ENCODE peak calls at places on chromosomes 13 and 19, in ten cellular contexts. One of them, this sample, is unnamed.

GRCh38 chr13:22235285-22235949 is 564.5 kb downstream of the FGF9 start:
- DNase-seq in IMR-90: peak
- DNase-seq in CD4-positive, alpha-beta T cell: no peak
- DNase-seq in heart left ventricle: no peak
- DNase-seq in GM23338: peak
- DNase-seq in mammary epithelial cell: no peak
- DNase-seq in heart right ventricle: no peak
- DNase-seq in effector memory CD4-positive, alpha-beta T cell: no peak
- DNase-seq in breast epithelium: no peak
- DNase-seq in psoas muscle: no peak
- DNase-seq in this sample: no peak

GRCh38 chr19:51323481-51323891 is 12.0 kb downstream of the IGLON5 start:
- DNase-seq in IMR-90: no peak
- DNase-seq in CD4-positive, alpha-beta T cell: no peak
- DNase-seq in heart left ventricle: no peak
- DNase-seq in GM23338: no peak
- DNase-seq in mammary epithelial cell: no peak
- DNase-seq in heart right ventricle: no peak
- DNase-seq in effector memory CD4-positive, alpha-beta T cell: no peak
- DNase-seq in breast epithelium: no peak
- DNase-seq in psoas muscle: no peak
- DNase-seq in this sample: no peak

GRCh38 chr13:110354209-110354627 is 47.1 kb downstream of the COL4A2 start:
- DNase-seq in IMR-90: peak
- DNase-seq in CD4-positive, alpha-beta T cell: no peak
- DNase-seq in heart left ventricle: no peak
- DNase-seq in GM23338: no peak
- DNase-seq in mammary epithelial cell: no peak
- DNase-seq in heart right ventricle: no peak
- DNase-seq in effector memory CD4-positive, alpha-beta T cell: no peak
- DNase-seq in breast epithelium: no peak
- DNase-seq in psoas muscle: no peak
- DNase-seq in this sample: no peak

GRCh38 chr13:73741111-73741510 is 393.1 kb downstream of the KLF12 start:
- DNase-seq in IMR-90: no peak
- DNase-seq in CD4-positive, alpha-beta T cell: no peak
- DNase-seq in heart left ventricle: no peak
- DNase-seq in GM23338: no peak
- DNase-seq in mammary epithelial cell: no peak
- DNase-seq in heart right ventricle: no peak
- DNase-seq in effector memory CD4-positive, alpha-beta T cell: no peak
- DNase-seq in breast epithelium: no peak
- DNase-seq in psoas muscle: no peak
- DNase-seq in this sample: no peak

GRCh38 chr19:10372698-10373097 is 7.7 kb downstream of the TYK2 start:
- DNase-seq in IMR-90: no peak
- DNase-seq in CD4-positive, alpha-beta T cell: no peak
- DNase-seq in heart left ventricle: no peak
- DNase-seq in GM23338: no peak
- DNase-seq in mammary epithelial cell: no peak
- DNase-seq in heart right ventricle: no peak
- DNase-seq in effector memory CD4-positive, alpha-beta T cell: no peak
- DNase-seq in breast epithelium: no peak
- DNase-seq in psoas muscle: no peak
- DNase-seq in this sample: no peak

GRCh38 chr13:82248713-82249112 is 1633.6 kb downstream of the SLITRK1 start:
- DNase-seq in IMR-90: no peak
- DNase-seq in CD4-positive, alpha-beta T cell: no peak
- DNase-seq in heart left ventricle: no peak
- DNase-seq in GM23338: no peak
- DNase-seq in mammary epithelial cell: no peak
- DNase-seq in heart right ventricle: no peak
- DNase-seq in effector memory CD4-positive, alpha-beta T cell: no peak
- DNase-seq in breast epithelium: no peak
- DNase-seq in psoas muscle: no peak
- DNase-seq in this sample: no peak

GRCh38 chr19:9909251-9909650 is 27.1 kb downstream of the OLFM2 start:
- DNase-seq in IMR-90: no peak
- DNase-seq in CD4-positive, alpha-beta T cell: no peak
- DNase-seq in heart left ventricle: no peak
- DNase-seq in GM23338: no peak
- DNase-seq in mammary epithelial cell: no peak
- DNase-seq in heart right ventricle: no peak
- DNase-seq in effector memory CD4-positive, alpha-beta T cell: no peak
- DNase-seq in breast epithelium: no peak
- DNase-seq in psoas muscle: no peak
- DNase-seq in this sample: no peak

GRCh38 chr13:40031031-40031430 is 375.6 kb downstream of the COG6 start:
- DNase-seq in IMR-90: peak
- DNase-seq in CD4-positive, alpha-beta T cell: no peak
- DNase-seq in heart left ventricle: no peak
- DNase-seq in GM23338: no peak
- DNase-seq in mammary epithelial cell: peak
- DNase-seq in heart right ventricle: no peak
- DNase-seq in effector memory CD4-positive, alpha-beta T cell: no peak
- DNase-seq in breast epithelium: no peak
- DNase-seq in psoas muscle: no peak
- DNase-seq in this sample: no peak

GRCh38 chr19:17721821-17722220 is 2.5 kb downstream of the MAP1S start:
- DNase-seq in IMR-90: peak
- DNase-seq in CD4-positive, alpha-beta T cell: no peak
- DNase-seq in heart left ventricle: peak
- DNase-seq in GM23338: no peak
- DNase-seq in mammary epithelial cell: peak
- DNase-seq in heart right ventricle: peak
- DNase-seq in effector memory CD4-positive, alpha-beta T cell: no peak
- DNase-seq in breast epithelium: no peak
- DNase-seq in psoas muscle: peak
- DNase-seq in this sample: no peak

GRCh38 chr13:98530236-98530635 is 46.7 kb downstream of the STK24 start:
- DNase-seq in IMR-90: no peak
- DNase-seq in CD4-positive, alpha-beta T cell: no peak
- DNase-seq in heart left ventricle: no peak
- DNase-seq in GM23338: no peak
- DNase-seq in mammary epithelial cell: no peak
- DNase-seq in heart right ventricle: no peak
- DNase-seq in effector memory CD4-positive, alpha-beta T cell: no peak
- DNase-seq in breast epithelium: no peak
- DNase-seq in psoas muscle: no peak
- DNase-seq in this sample: no peak

GRCh38 chr13:35630551-35631275 is 154.2 kb upstream of the MAB21L1 start:
- DNase-seq in IMR-90: peak
- DNase-seq in CD4-positive, alpha-beta T cell: no peak
- DNase-seq in heart left ventricle: no peak
- DNase-seq in GM23338: peak
- DNase-seq in mammary epithelial cell: peak
- DNase-seq in heart right ventricle: no peak
- DNase-seq in effector memory CD4-positive, alpha-beta T cell: no peak
- DNase-seq in breast epithelium: no peak
- DNase-seq in psoas muscle: no peak
- DNase-seq in this sample: no peak

GRCh38 chr13:41311607-41312500 is 787 bp downstream of the NAA16 start:
- DNase-seq in IMR-90: peak
- DNase-seq in CD4-positive, alpha-beta T cell: peak
- DNase-seq in heart left ventricle: peak
- DNase-seq in GM23338: peak
- DNase-seq in mammary epithelial cell: peak
- DNase-seq in heart right ventricle: peak
- DNase-seq in effector memory CD4-positive, alpha-beta T cell: peak
- DNase-seq in breast epithelium: no peak
- DNase-seq in psoas muscle: peak
- DNase-seq in this sample: peak

GRCh38 chr13:114296448-114296847 is 15.0 kb downstream of the UPF3A start:
- DNase-seq in IMR-90: no peak
- DNase-seq in CD4-positive, alpha-beta T cell: no peak
- DNase-seq in heart left ventricle: no peak
- DNase-seq in GM23338: no peak
- DNase-seq in mammary epithelial cell: no peak
- DNase-seq in heart right ventricle: no peak
- DNase-seq in effector memory CD4-positive, alpha-beta T cell: no peak
- DNase-seq in breast epithelium: no peak
- DNase-seq in psoas muscle: no peak
- DNase-seq in this sample: no peak

GRCh38 chr19:34256835-34257558 is 2.6 kb downstream of the GARRE1 start:
- DNase-seq in IMR-90: no peak
- DNase-seq in CD4-positive, alpha-beta T cell: no peak
- DNase-seq in heart left ventricle: no peak
- DNase-seq in GM23338: no peak
- DNase-seq in mammary epithelial cell: no peak
- DNase-seq in heart right ventricle: no peak
- DNase-seq in effector memory CD4-positive, alpha-beta T cell: no peak
- DNase-seq in breast epithelium: no peak
- DNase-seq in psoas muscle: no peak
- DNase-seq in this sample: no peak
- H3K27ac ChIP-seq in IMR-90: no peak
- H3K27ac ChIP-seq in CD4-positive, alpha-beta T cell: no peak
- H3K27ac ChIP-seq in heart left ventricle: no peak
- H3K27ac ChIP-seq in GM23338: no peak
- H3K27ac ChIP-seq in mammary epithelial cell: no peak
- H3K27ac ChIP-seq in heart right ventricle: no peak
- H3K27ac ChIP-seq in effector memory CD4-positive, alpha-beta T cell: no peak
- H3K27ac ChIP-seq in breast epithelium: peak
- H3K27ac ChIP-seq in psoas muscle: peak
- H3K27ac ChIP-seq in this sample: no peak

DNA sequence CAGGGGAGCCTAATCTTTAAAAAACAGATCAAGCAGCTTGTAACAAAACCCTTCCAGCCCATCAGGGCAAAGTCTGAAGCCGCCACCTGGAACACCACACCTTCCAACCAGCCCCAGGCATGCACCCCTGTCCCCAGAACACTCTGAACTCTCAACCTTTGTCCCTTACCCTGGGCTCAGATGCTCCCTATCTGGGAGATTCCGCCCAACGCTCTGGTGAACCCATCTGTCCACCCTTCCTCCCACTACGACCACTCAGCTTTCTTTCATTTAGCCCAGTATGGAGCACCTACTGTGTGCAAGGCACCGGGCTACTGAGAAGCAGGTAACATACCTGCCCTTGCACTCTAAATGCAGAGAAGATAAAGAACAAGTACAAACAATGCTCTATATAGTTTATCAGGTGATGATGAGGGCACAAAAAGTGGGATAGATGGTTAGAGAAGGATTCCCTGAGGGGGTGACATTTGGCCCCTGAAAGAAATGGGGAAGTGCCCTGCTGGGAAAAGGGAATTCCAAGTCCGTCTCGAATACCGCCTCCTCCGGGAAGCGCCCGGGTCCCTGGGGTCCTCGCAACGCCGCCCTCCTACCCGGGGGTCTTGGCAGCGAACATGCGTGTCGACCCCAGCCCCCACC is 629 bp downstream of the PEPD start:
- DNase-seq in IMR-90: no peak
- DNase-seq in CD4-positive, alpha-beta T cell: no peak
- DNase-seq in heart left ventricle: no peak
- DNase-seq in GM23338: peak
- DNase-seq in mammary epithelial cell: no peak
- DNase-seq in heart right ventricle: no peak
- DNase-seq in effector memory CD4-positive, alpha-beta T cell: no peak
- DNase-seq in breast epithelium: no peak
- DNase-seq in psoas muscle: no peak
- DNase-seq in this sample: no peak
- H3K27ac ChIP-seq in IMR-90: peak
- H3K27ac ChIP-seq in CD4-positive, alpha-beta T cell: no peak
- H3K27ac ChIP-seq in heart left ventricle: peak
- H3K27ac ChIP-seq in GM23338: no peak
- H3K27ac ChIP-seq in mammary epithelial cell: peak
- H3K27ac ChIP-seq in heart right ventricle: no peak
- H3K27ac ChIP-seq in effector memory CD4-positive, alpha-beta T cell: peak
- H3K27ac ChIP-seq in breast epithelium: peak
- H3K27ac ChIP-seq in psoas muscle: peak
- H3K27ac ChIP-seq in this sample: no peak

GRCh38 chr13:31846182-31846938 is 107.0 kb downstream of the RXFP2 start:
- DNase-seq in IMR-90: peak
- DNase-seq in CD4-positive, alpha-beta T cell: peak
- DNase-seq in heart left ventricle: peak
- DNase-seq in GM23338: peak
- DNase-seq in mammary epithelial cell: peak
- DNase-seq in heart right ventricle: peak
- DNase-seq in effector memory CD4-positive, alpha-beta T cell: peak
- DNase-seq in breast epithelium: peak
- DNase-seq in psoas muscle: peak
- DNase-seq in this sample: peak
- H3K27ac ChIP-seq in IMR-90: no peak
- H3K27ac ChIP-seq in CD4-positive, alpha-beta T cell: no peak
- H3K27ac ChIP-seq in heart left ventricle: peak
- H3K27ac ChIP-seq in GM23338: no peak
- H3K27ac ChIP-seq in mammary epithelial cell: no peak
- H3K27ac ChIP-seq in heart right ventricle: peak
- H3K27ac ChIP-seq in effector memory CD4-positive, alpha-beta T cell: peak
- H3K27ac ChIP-seq in breast epithelium: peak
- H3K27ac ChIP-seq in psoas muscle: peak
- H3K27ac ChIP-seq in this sample: no peak

GRCh38 chr19:42468273-42468796 is 25.6 kb upstream of the CXCL17 start:
- DNase-seq in IMR-90: peak
- DNase-seq in CD4-positive, alpha-beta T cell: no peak
- DNase-seq in heart left ventricle: no peak
- DNase-seq in GM23338: no peak
- DNase-seq in mammary epithelial cell: peak
- DNase-seq in heart right ventricle: no peak
- DNase-seq in effector memory CD4-positive, alpha-beta T cell: no peak
- DNase-seq in breast epithelium: no peak
- DNase-seq in psoas muscle: no peak
- DNase-seq in this sample: no peak
- H3K27ac ChIP-seq in IMR-90: no peak
- H3K27ac ChIP-seq in CD4-positive, alpha-beta T cell: no peak
- H3K27ac ChIP-seq in heart left ventricle: no peak
- H3K27ac ChIP-seq in GM23338: no peak
- H3K27ac ChIP-seq in mammary epithelial cell: no peak
- H3K27ac ChIP-seq in heart right ventricle: no peak
- H3K27ac ChIP-seq in effector memory CD4-positive, alpha-beta T cell: no peak
- H3K27ac ChIP-seq in breast epithelium: no peak
- H3K27ac ChIP-seq in psoas muscle: no peak
- H3K27ac ChIP-seq in this sample: no peak

GRCh38 chr13:62510906-62511655 is 1095.4 kb upstream of the PCDH20 start:
- DNase-seq in IMR-90: no peak
- DNase-seq in CD4-positive, alpha-beta T cell: no peak
- DNase-seq in heart left ventricle: no peak
- DNase-seq in GM23338: peak
- DNase-seq in mammary epithelial cell: no peak
- DNase-seq in heart right ventricle: no peak
- DNase-seq in effector memory CD4-positive, alpha-beta T cell: no peak
- DNase-seq in breast epithelium: no peak
- DNase-seq in psoas muscle: no peak
- DNase-seq in this sample: no peak

GRCh38 chr13:62512194-62513141 is 1096.8 kb upstream of the PCDH20 start:
- DNase-seq in IMR-90: peak
- DNase-seq in CD4-positive, alpha-beta T cell: no peak
- DNase-seq in heart left ventricle: peak
- DNase-seq in GM23338: peak
- DNase-seq in mammary epithelial cell: no peak
- DNase-seq in heart right ventricle: no peak
- DNase-seq in effector memory CD4-positive, alpha-beta T cell: no peak
- DNase-seq in breast epithelium: peak
- DNase-seq in psoas muscle: no peak
- DNase-seq in this sample: no peak
- H3K27ac ChIP-seq in IMR-90: no peak
- H3K27ac ChIP-seq in CD4-positive, alpha-beta T cell: no peak
- H3K27ac ChIP-seq in heart left ventricle: no peak
- H3K27ac ChIP-seq in GM23338: no peak
- H3K27ac ChIP-seq in mammary epithelial cell: no peak
- H3K27ac ChIP-seq in heart right ventricle: no peak
- H3K27ac ChIP-seq in effector memory CD4-positive, alpha-beta T cell: no peak
- H3K27ac ChIP-seq in breast epithelium: no peak
- H3K27ac ChIP-seq in psoas muscle: no peak
- H3K27ac ChIP-seq in this sample: no peak